ENCODE peak calls at places on chromosomes 3 and 15, in five cellular contexts. One of them, this sample, is unnamed.

GRCh38 chr3:156642750-156643728 is 31.4 kb upstream of the TIPARP start:
- DNase-seq in cardiac fibroblast: peak; percentile 42
- DNase-seq in neural crest cell: no peak
- DNase-seq in A549: no peak
- DNase-seq in globus pallidus: peak; percentile 59
- DNase-seq in this sample: peak; percentile 33

GRCh38 chr3:108818404-108818803 is 4.2 kb upstream of the TRAT1 start:
- DNase-seq in cardiac fibroblast: peak; percentile 1
- DNase-seq in neural crest cell: no peak
- DNase-seq in A549: no peak
- DNase-seq in globus pallidus: no peak
- DNase-seq in this sample: peak; percentile 14

GRCh38 chr3:151093905-151094304 is 8.4 kb downstream of the MED12L start:
- DNase-seq in globus pallidus: no peak
- DNase-seq in neural crest cell: no peak
- DNase-seq in cardiac fibroblast: no peak
- DNase-seq in A549: no peak
- DNase-seq in this sample: no peak

GRCh38 chr3:105458518-105459215 is 92.0 kb downstream of the ALCAM start:
- DNase-seq in neural crest cell: no peak
- DNase-seq in A549: no peak
- DNase-seq in globus pallidus: no peak
- DNase-seq in cardiac fibroblast: peak; percentile 81
- DNase-seq in this sample: peak; percentile 65

GRCh38 chr3:46923559-46924350 is 46.2 kb downstream of the PTH1R start:
- DNase-seq in neural crest cell: peak; percentile 34
- DNase-seq in A549: peak; percentile 63
- DNase-seq in globus pallidus: no peak
- DNase-seq in cardiac fibroblast: peak; percentile 45
- DNase-seq in this sample: peak; percentile 45

GRCh38 chr3:115062412-115062956 is 84.6 kb downstream of the ZBTB20 start:
- DNase-seq in neural crest cell: no peak
- DNase-seq in globus pallidus: no peak
- DNase-seq in A549: no peak
- DNase-seq in cardiac fibroblast: peak; percentile 75
- DNase-seq in this sample: peak; percentile 40

GRCh38 chr15:62094398-62094797 is 27.6 kb downstream of the C2CD4A start:
- DNase-seq in neural crest cell: no peak
- DNase-seq in A549: no peak
- DNase-seq in cardiac fibroblast: no peak
- DNase-seq in globus pallidus: no peak
- DNase-seq in this sample: no peak

GRCh38 chr3:33699275-33699674 is 18.8 kb downstream of the CLASP2 start:
- DNase-seq in globus pallidus: no peak
- DNase-seq in cardiac fibroblast: no peak
- DNase-seq in neural crest cell: no peak
- DNase-seq in A549: no peak
- DNase-seq in this sample: no peak

GRCh38 chr3:11367116-11367781 is 95.1 kb downstream of the ATG7 start:
- DNase-seq in cardiac fibroblast: peak; percentile 84
- DNase-seq in globus pallidus: peak; percentile 24
- DNase-seq in A549: no peak
- DNase-seq in neural crest cell: peak; percentile 16
- DNase-seq in this sample: peak; percentile 97

GRCh38 chr15:78561490-78561889 is 3.8 kb upstream of the CHRNA5 start:
- DNase-seq in cardiac fibroblast: no peak
- DNase-seq in A549: no peak
- DNase-seq in neural crest cell: no peak
- DNase-seq in globus pallidus: no peak
- DNase-seq in this sample: no peak

GRCh38 chr3:127238602-127239001 is 45.7 kb downstream of the PRR23E start:
- DNase-seq in neural crest cell: no peak
- DNase-seq in cardiac fibroblast: no peak
- DNase-seq in globus pallidus: no peak
- DNase-seq in A549: no peak
- DNase-seq in this sample: peak; percentile 3

GRCh38 chr3:16500911-16501310 is 12.6 kb downstream of the RFTN1 start:
- DNase-seq in globus pallidus: no peak
- DNase-seq in cardiac fibroblast: no peak
- DNase-seq in neural crest cell: no peak
- DNase-seq in A549: no peak
- DNase-seq in this sample: no peak

GRCh38 chr3:121545049-121545563 is 682 bp downstream of the POLQ start:
- DNase-seq in neural crest cell: no peak
- DNase-seq in cardiac fibroblast: peak; percentile 35
- DNase-seq in A549: peak; percentile 31
- DNase-seq in globus pallidus: no peak
- DNase-seq in this sample: peak; percentile 8

GRCh38 chr15:35533130-35534110 is 12.5 kb downstream of the DPH6 start:
- DNase-seq in globus pallidus: no peak
- DNase-seq in cardiac fibroblast: peak; percentile 63
- DNase-seq in neural crest cell: no peak
- DNase-seq in A549: no peak
- DNase-seq in this sample: no peak

GRCh38 chr15:58252586-58253323 is 114.6 kb downstream of the AQP9 start:
- DNase-seq in neural crest cell: no peak
- DNase-seq in globus pallidus: no peak
- DNase-seq in cardiac fibroblast: no peak
- DNase-seq in A549: no peak
- DNase-seq in this sample: no peak

GRCh38 chr15:71562251-71562650 is 248.1 kb upstream of the NR2E3 start:
- DNase-seq in globus pallidus: no peak
- DNase-seq in A549: no peak
- DNase-seq in cardiac fibroblast: no peak
- DNase-seq in neural crest cell: no peak
- DNase-seq in this sample: no peak

GRCh38 chr15:31456329-31457060 is 129.9 kb downstream of the KLF13 start:
- DNase-seq in A549: no peak
- DNase-seq in neural crest cell: no peak
- DNase-seq in cardiac fibroblast: no peak
- DNase-seq in globus pallidus: no peak
- DNase-seq in this sample: no peak

GRCh38 chr3:191415566-191415965 is 45.4 kb upstream of the PYDC2 start:
- DNase-seq in cardiac fibroblast: no peak
- DNase-seq in globus pallidus: no peak
- DNase-seq in neural crest cell: no peak
- DNase-seq in A549: no peak
- DNase-seq in this sample: no peak

GRCh38 chr15:85897818-85898717 is 103.3 kb upstream of the KLHL25 start:
- DNase-seq in globus pallidus: no peak
- DNase-seq in neural crest cell: peak; percentile 6
- DNase-seq in A549: no peak
- DNase-seq in cardiac fibroblast: no peak
- DNase-seq in this sample: no peak

GRCh38 chr3:163916596-163917560 is 1161.4 kb downstream of the SI start:
- DNase-seq in neural crest cell: no peak
- DNase-seq in cardiac fibroblast: no peak
- DNase-seq in globus pallidus: peak; percentile 7
- DNase-seq in A549: no peak
- DNase-seq in this sample: no peak

GRCh38 chr3:33636125-33636855 is 81.8 kb downstream of the CLASP2 start:
- DNase-seq in cardiac fibroblast: peak; percentile 82
- DNase-seq in A549: peak; percentile 19
- DNase-seq in globus pallidus: peak; percentile 68
- DNase-seq in neural crest cell: no peak
- DNase-seq in this sample: peak; percentile 85

GRCh38 chr15:41493205-41493901 is at the start of gene ITPKA:
- DNase-seq in cardiac fibroblast: peak; percentile 57
- DNase-seq in neural crest cell: peak; percentile 60
- DNase-seq in globus pallidus: peak; percentile 39
- DNase-seq in A549: peak; percentile 47
- DNase-seq in this sample: peak; percentile 67

GRCh38 chr3:129530331-129530761 is 1.9 kb downstream of the RHO start:
- DNase-seq in A549: no peak
- DNase-seq in neural crest cell: no peak
- DNase-seq in globus pallidus: no peak
- DNase-seq in cardiac fibroblast: peak; percentile 48
- DNase-seq in this sample: peak; percentile 91

GRCh38 chr3:138442433-138442832 is 8.0 kb downstream of the ESYT3 start:
- DNase-seq in cardiac fibroblast: peak; percentile 55
- DNase-seq in globus pallidus: no peak
- DNase-seq in A549: peak; percentile 78
- DNase-seq in neural crest cell: no peak
- DNase-seq in this sample: peak; percentile 46

GRCh38 chr15:63396546-63396939 is 14.9 kb upstream of the CA12 start:
- DNase-seq in cardiac fibroblast: no peak
- DNase-seq in globus pallidus: no peak
- DNase-seq in neural crest cell: no peak
- DNase-seq in A549: no peak
- DNase-seq in this sample: no peak

GRCh38 chr3:62531981-62532380 is 158.6 kb upstream of the FEZF2 start:
- DNase-seq in cardiac fibroblast: no peak
- DNase-seq in globus pallidus: no peak
- DNase-seq in A549: no peak
- DNase-seq in neural crest cell: no peak
- DNase-seq in this sample: no peak

GRCh38 chr15:44584162-44584749 is 47.3 kb downstream of the EIF3J start:
- DNase-seq in cardiac fibroblast: peak; percentile 38
- DNase-seq in A549: peak; percentile 23
- DNase-seq in globus pallidus: no peak
- DNase-seq in neural crest cell: no peak
- DNase-seq in this sample: peak; percentile 51

GRCh38 chr15:39474657-39475056 is 106.2 kb upstream of the THBS1 start:
- DNase-seq in globus pallidus: no peak
- DNase-seq in A549: no peak
- DNase-seq in cardiac fibroblast: no peak
- DNase-seq in neural crest cell: no peak
- DNase-seq in this sample: no peak

GRCh38 chr3:12294885-12295580 is 6.2 kb downstream of the PPARG start:
- DNase-seq in neural crest cell: no peak
- DNase-seq in cardiac fibroblast: peak; percentile 90
- DNase-seq in A549: peak; percentile 49
- DNase-seq in globus pallidus: no peak
- DNase-seq in this sample: peak; percentile 73

GRCh38 chr15:42107483-42107882 is 13.1 kb upstream of the PLA2G4D start:
- DNase-seq in cardiac fibroblast: no peak
- DNase-seq in A549: no peak
- DNase-seq in globus pallidus: peak; percentile 43
- DNase-seq in neural crest cell: no peak
- DNase-seq in this sample: no peak

GRCh38 chr3:98680723-98681122 is 82.4 kb upstream of the ST3GAL6 start:
- DNase-seq in cardiac fibroblast: peak; percentile 55
- DNase-seq in neural crest cell: no peak
- DNase-seq in A549: no peak
- DNase-seq in globus pallidus: no peak
- DNase-seq in this sample: no peak

GRCh38 chr15:87387681-87388240 is 868.8 kb downstream of the NTRK3 start:
- DNase-seq in globus pallidus: no peak
- DNase-seq in A549: no peak
- DNase-seq in neural crest cell: no peak
- DNase-seq in cardiac fibroblast: no peak
- DNase-seq in this sample: no peak

GRCh38 chr3:13623101-13623654 is 74.3 kb downstream of the FBLN2 start:
- DNase-seq in A549: no peak
- DNase-seq in globus pallidus: no peak
- DNase-seq in cardiac fibroblast: no peak
- DNase-seq in neural crest cell: no peak
- DNase-seq in this sample: peak; percentile 3

GRCh38 chr3:151434151-151434890 is 26.5 kb downstream of the IGSF10 start:
- DNase-seq in A549: peak; percentile 31
- DNase-seq in globus pallidus: no peak
- DNase-seq in neural crest cell: no peak
- DNase-seq in cardiac fibroblast: peak; percentile 93
- DNase-seq in this sample: peak; percentile 89

GRCh38 chr3:100047455-100048141 is 66.7 kb downstream of the FILIP1L start:
- DNase-seq in neural crest cell: peak; percentile 3
- DNase-seq in cardiac fibroblast: peak; percentile 94
- DNase-seq in A549: peak; percentile 12
- DNase-seq in globus pallidus: peak; percentile 39
- DNase-seq in this sample: peak; percentile 64

GRCh38 chr3:124149774-124150173 is 157.8 kb upstream of the ROPN1 start:
- DNase-seq in neural crest cell: no peak
- DNase-seq in A549: no peak
- DNase-seq in cardiac fibroblast: no peak
- DNase-seq in globus pallidus: peak; percentile 18
- DNase-seq in this sample: no peak

GRCh38 chr15:76158250-76158649 is 98.5 kb downstream of the TMEM266 start:
- DNase-seq in neural crest cell: no peak
- DNase-seq in A549: no peak
- DNase-seq in globus pallidus: no peak
- DNase-seq in cardiac fibroblast: no peak
- DNase-seq in this sample: no peak

This sample was measured in fibroblast of pulmonary artery.